ENCODE peak calls at places on chromosomes 16 and 17, in seven cellular contexts. U is astrocyte, T is upper lobe of right lung, A is cardiac muscle cell, X is tibial artery, V is uterus, Y is breast epithelium. G is an unnamed sample.

GRCh38 chr16:75320435-75320834 is 69.0 kb upstream of the BCAR1 start:
- DNase-seq in U (no peak), T (no peak), A (peak; percentile 71), X (no peak), V (no peak), Y (no peak), G (no peak)

GRCh38 chr17:73748521-73748920 is 104.3 kb upstream of the SDK2 start:
- DNase-seq in U (no peak), T (no peak), A (no peak), X (no peak), V (no peak), Y (no peak), G (no peak)

GRCh38 chr17:79350516-79350915 is 260.3 kb downstream of the RBFOX3 start:
- DNase-seq in U (no peak), T (no peak), A (no peak), X (no peak), V (no peak), Y (no peak), G (no peak)

GRCh38 chr17:12709063-12709462 is 43.4 kb downstream of the MYOCD start:
- DNase-seq in U (peak; percentile 24), T (no peak), A (no peak), X (no peak), V (no peak), Y (no peak), G (no peak)

GRCh38 chr16:56246051-56246817 is 54.9 kb downstream of the GNAO1 start:
- DNase-seq in U (peak; percentile 3), T (no peak), A (peak; percentile 62), X (no peak), V (no peak), Y (peak; percentile 55), G (no peak)

GRCh38 chr16:35598696-35599332 is 2139.4 kb downstream of the TP53TG3F start:
- DNase-seq in U (no peak), T (no peak), A (no peak), X (no peak), V (no peak), Y (no peak), G (no peak)

GRCh38 chr17:79298801-79299200 is 224.2 kb downstream of the ENGASE start:
- DNase-seq in U (no peak), T (no peak), A (no peak), X (no peak), V (no peak), Y (no peak), G (no peak)

GRCh38 chr16:30760577-30761426 is 1.1 kb downstream of the CFAP119 start:
- DNase-seq in U (no peak), T (no peak), A (no peak), X (no peak), V (no peak), Y (no peak), G (no peak)

GRCh38 chr17:310111-311010 is 42.2 kb downstream of the RPH3AL start:
- DNase-seq in U (no peak), T (peak; percentile 59), A (no peak), X (no peak), V (no peak), Y (no peak), G (peak; percentile 30)

GRCh38 chr17:311119-311848 is 41.3 kb downstream of the RPH3AL start:
- DNase-seq in U (no peak), T (peak; percentile 40), A (no peak), X (no peak), V (no peak), Y (no peak), G (peak; percentile 14)

GRCh38 chr17:307741-308507 is 44.7 kb downstream of the RPH3AL start:
- DNase-seq in U (no peak), T (no peak), A (no peak), X (no peak), V (peak; percentile 57), Y (no peak), G (peak; percentile 18)

GRCh38 chr17:307295-307691 is 45.3 kb downstream of the RPH3AL start:
- DNase-seq in U (no peak), T (no peak), A (no peak), X (no peak), V (no peak), Y (no peak), G (peak; percentile 33)

DNA sequence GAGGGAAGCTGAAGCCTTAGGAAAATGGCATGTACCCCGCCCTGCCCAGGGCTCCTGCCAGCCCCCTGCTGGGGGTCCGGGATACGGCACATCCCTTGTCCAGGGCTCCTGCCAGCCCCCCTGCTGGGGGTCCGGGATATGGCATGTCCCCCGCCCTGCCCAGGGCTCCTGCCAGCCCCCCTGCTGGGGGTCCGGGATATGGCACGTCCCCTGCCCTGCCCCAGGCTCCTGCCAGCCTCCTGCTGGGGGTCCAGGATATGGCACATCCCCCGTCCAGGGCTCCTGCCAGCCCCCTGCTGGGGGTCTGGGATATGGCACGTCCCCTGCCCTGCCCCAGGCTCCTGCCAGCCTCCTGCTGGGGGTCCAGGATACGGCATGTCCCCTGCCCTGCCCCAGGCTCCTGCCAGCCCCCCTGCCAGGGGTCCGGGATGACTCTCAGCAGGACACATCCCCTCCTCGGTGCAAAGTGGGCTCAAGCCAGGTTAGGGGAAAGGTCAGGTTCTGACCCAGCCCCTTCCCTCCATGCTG is 43.2 kb downstream of the RPH3AL start:
- DNase-seq in U (no peak), T (peak; percentile 61), A (peak; percentile 61), X (no peak), V (no peak), Y (no peak), G (peak; percentile 42)
- TF ChIP-seq CTCF in U (peak; percentile 53), T (peak; percentile 54), A (peak; percentile 58), X (no peak), V (no peak), Y (no peak), G (peak; percentile 67)

GRCh38 chr16:83818276-83818675 is 10.5 kb downstream of the HSBP1 start:
- DNase-seq in U (no peak), T (no peak), A (no peak), X (no peak), V (no peak), Y (no peak), G (no peak)

GRCh38 chr16:83814654-83814985 is 6.8 kb downstream of the HSBP1 start:
- DNase-seq in U (no peak), T (no peak), A (no peak), X (no peak), V (no peak), Y (no peak), G (no peak)

GRCh38 chr16:83810906-83811305 is 3.1 kb downstream of the HSBP1 start:
- DNase-seq in U (peak; percentile 36), T (no peak), A (no peak), X (no peak), V (no peak), Y (no peak), G (no peak)

GRCh38 chr16:83817022-83817421 is 9.2 kb downstream of the HSBP1 start:
- DNase-seq in U (no peak), T (no peak), A (no peak), X (no peak), V (no peak), Y (no peak), G (no peak)

DNA sequence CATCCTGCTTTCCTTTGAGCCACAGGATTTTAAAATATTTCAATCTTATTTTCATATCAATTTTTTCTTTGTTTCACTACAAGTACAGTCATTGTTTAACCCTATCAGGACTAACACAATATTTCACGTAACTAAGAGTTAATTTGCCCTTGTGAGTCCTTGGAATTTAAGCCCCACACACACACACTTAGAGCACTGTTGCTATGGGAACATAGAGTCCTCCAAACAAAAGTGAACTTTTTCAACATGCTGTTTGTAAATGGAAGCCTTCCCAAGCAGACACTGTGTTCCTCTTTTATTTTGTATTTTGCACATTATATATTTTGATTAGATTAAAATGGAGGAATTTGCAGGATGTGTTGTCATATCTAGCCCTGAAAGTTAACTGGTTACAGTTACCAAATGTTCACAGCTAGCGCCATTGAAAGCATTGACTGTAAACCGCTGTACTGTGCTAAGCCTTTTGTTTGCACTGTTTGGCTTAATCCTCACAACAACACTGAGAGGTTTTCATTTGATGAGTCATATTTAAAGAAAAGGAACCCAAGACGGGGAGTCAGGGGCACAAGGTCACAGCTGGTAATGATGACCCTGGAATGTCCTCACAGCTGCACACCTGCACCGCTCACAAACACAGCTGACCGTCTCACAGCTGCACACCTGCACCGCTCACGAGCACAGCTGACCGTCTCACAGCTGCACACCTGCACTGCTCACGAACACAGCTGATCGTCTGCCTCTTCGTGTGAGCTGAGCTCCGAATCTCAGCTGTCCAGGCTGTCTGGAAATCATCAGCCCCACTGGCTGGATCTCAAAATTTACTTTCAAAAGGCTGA is 6.3 kb downstream of the HSBP1 start:
- DNase-seq in U (peak; percentile 73), T (no peak), A (peak; percentile 63), X (no peak), V (peak; percentile 46), Y (no peak), G (no peak)
- H3K4me1 ChIP-seq in U (peaks cover 26% of the 10 kb centered on the region), T (peaks cover 6% of the 10 kb centered on the region), A (peaks cover 12% of the 10 kb centered on the region), X (peaks cover 30% of the 10 kb centered on the region), V (no peaks in the 10 kb centered on the region), Y (no peaks in the 10 kb centered on the region), G (peaks cover 42% of the 10 kb centered on the region)

GRCh38 chr16:4505356-4506153 is 29.4 kb downstream of the HMOX2 start:
- DNase-seq in U (no peak), T (no peak), A (no peak), X (no peak), V (no peak), Y (peak; percentile 27), G (peak; percentile 80)

GRCh38 chr16:4500283-4500682 is 24.1 kb downstream of the HMOX2 start:
- DNase-seq in U (peak; percentile 83), T (no peak), A (peak; percentile 47), X (no peak), V (no peak), Y (no peak), G (no peak)

GRCh38 chr16:4498546-4499195 is 22.5 kb downstream of the HMOX2 start:
- DNase-seq in U (no peak), T (no peak), A (no peak), X (no peak), V (no peak), Y (no peak), G (no peak)

GRCh38 chr16:4499196-4499555 is 23.0 kb downstream of the HMOX2 start:
- DNase-seq in U (no peak), T (no peak), A (no peak), X (no peak), V (no peak), Y (no peak), G (no peak)

DNA sequence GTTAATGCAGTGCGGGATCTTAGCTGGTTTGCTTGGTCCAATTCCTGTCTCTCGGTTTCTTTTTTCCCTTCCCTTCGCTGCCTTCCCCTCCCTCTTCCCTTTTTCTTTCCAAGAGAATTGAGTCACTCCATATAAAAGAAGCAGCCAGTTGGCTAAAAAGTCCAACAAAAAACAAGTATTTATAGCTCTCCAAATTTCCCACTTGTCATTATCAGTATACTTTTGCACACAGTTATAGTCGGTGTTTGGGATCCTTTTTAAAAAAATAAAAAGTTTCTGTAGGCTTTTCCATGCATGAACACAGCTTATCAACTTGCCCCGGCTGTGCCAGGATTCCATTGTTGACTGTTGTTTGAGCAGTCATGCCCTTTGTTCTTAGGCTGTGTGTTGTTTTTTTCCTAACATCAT is 24.9 kb downstream of the HMOX2 start:
- DNase-seq in U (peak; percentile 39), T (no peak), A (no peak), X (no peak), V (no peak), Y (no peak), G (no peak)
- H3K4me3 ChIP-seq in U (peak overlapping the region; percentile 9), T (no peak overlapping the region), A (no peak overlapping the region), X (peak overlapping the region; percentile 36), V (no peak overlapping the region), Y (peak overlapping the region; percentile 36), G (no peak overlapping the region)

DNA sequence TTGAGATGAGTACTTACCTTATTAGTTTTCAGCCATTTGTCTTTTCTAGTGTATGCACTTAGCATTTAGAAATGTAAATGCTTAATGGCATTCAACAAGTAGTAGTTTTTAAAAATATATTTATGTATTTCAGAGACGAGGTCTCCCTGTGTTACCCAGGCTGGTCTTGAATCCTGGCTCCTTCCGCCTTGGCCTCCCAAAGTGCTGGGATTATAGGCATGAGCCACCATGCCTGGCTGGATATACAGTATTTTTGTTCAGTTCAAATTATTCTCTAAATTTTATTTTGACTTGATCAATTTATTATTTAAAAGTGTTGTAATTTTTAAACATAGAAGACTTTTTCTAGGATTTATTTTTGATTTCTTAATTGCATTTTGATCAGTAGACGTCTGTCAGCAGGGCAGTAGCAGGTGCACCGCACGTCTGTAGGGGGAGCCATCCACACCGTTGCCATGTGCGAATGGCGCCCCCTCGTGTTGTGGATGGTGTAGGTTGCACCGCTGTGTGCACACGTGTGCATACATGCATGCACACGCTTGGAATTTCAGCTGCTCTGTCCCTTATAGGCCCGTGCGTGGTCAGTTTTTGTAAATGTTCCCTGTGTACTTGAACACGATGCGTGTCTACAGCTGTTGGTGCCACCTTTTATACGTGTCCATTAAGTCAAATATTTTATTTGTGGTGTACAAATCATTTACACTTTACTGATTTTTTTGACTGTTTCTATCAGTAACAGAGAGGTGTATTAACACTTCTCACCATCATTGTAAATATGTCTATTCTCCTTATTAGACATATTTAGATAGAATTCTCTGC is 30.6 kb downstream of the RPTOR start:
- DNase-seq in U (peak; percentile 67), T (peak; percentile 93), A (peak; percentile 92), X (peak; percentile 73), V (peak; percentile 65), Y (peak; percentile 53), G (peak; percentile 93)
- TF ChIP-seq CTCF in U (peak; percentile 100), T (peak; percentile 99), A (peak; percentile 100), X (peak; percentile 76), V (peak; percentile 96), Y (peak; percentile 92), G (peak; percentile 100)